ENCODE peak calls at places on chromosomes 7 and 10, in ten cellular contexts. One of them, this sample, is unnamed.

GRCh38 chr7:137916980-137917645 is 70.3 kb upstream of the DGKI start:
- DNase-seq in mammary epithelial cell: no peak
- DNase-seq in Calu3: no peak
- DNase-seq in fibroblast of the aortic adventitia: no peak
- DNase-seq in HL-60: no peak
- DNase-seq in nephron progenitor cell: no peak
- DNase-seq in fibroblast of pulmonary artery: no peak
- DNase-seq in astrocyte of the spinal cord: no peak
- DNase-seq in spleen: no peak
- DNase-seq in GM23338: no peak
- DNase-seq in this sample: no peak

GRCh38 chr10:117132751-117133231 is 5.3 kb downstream of the VAX1 start:
- DNase-seq in HL-60: no peak
- DNase-seq in mammary epithelial cell: no peak
- DNase-seq in spleen: no peak
- DNase-seq in fibroblast of pulmonary artery: no peak
- DNase-seq in GM23338: peak
- DNase-seq in fibroblast of the aortic adventitia: no peak
- DNase-seq in Calu3: no peak
- DNase-seq in nephron progenitor cell: peak
- DNase-seq in astrocyte of the spinal cord: no peak
- DNase-seq in this sample: no peak

GRCh38 chr7:138188290-138188858 is 112.1 kb downstream of the AKR1D1 start:
- DNase-seq in nephron progenitor cell: no peak
- DNase-seq in fibroblast of the aortic adventitia: no peak
- DNase-seq in fibroblast of pulmonary artery: no peak
- DNase-seq in GM23338: no peak
- DNase-seq in HL-60: peak
- DNase-seq in Calu3: no peak
- DNase-seq in spleen: no peak
- DNase-seq in astrocyte of the spinal cord: no peak
- DNase-seq in mammary epithelial cell: no peak
- DNase-seq in this sample: no peak

GRCh38 chr10:122126763-122127659 is 138.0 kb downstream of the TACC2 start:
- DNase-seq in mammary epithelial cell: peak
- DNase-seq in astrocyte of the spinal cord: peak
- DNase-seq in fibroblast of the aortic adventitia: peak
- DNase-seq in nephron progenitor cell: no peak
- DNase-seq in Calu3: peak
- DNase-seq in fibroblast of pulmonary artery: peak
- DNase-seq in GM23338: peak
- DNase-seq in HL-60: no peak
- DNase-seq in spleen: no peak
- DNase-seq in this sample: no peak

GRCh38 chr7:50679218-50680007 is 103.3 kb downstream of the GRB10 start:
- DNase-seq in nephron progenitor cell: no peak
- DNase-seq in HL-60: no peak
- DNase-seq in fibroblast of the aortic adventitia: peak
- DNase-seq in fibroblast of pulmonary artery: peak
- DNase-seq in Calu3: no peak
- DNase-seq in mammary epithelial cell: peak
- DNase-seq in astrocyte of the spinal cord: peak
- DNase-seq in spleen: no peak
- DNase-seq in GM23338: peak
- DNase-seq in this sample: peak

GRCh38 chr10:13774303-13774893 is 187.6 kb downstream of the PRPF18 start:
- DNase-seq in fibroblast of the aortic adventitia: no peak
- DNase-seq in nephron progenitor cell: no peak
- DNase-seq in Calu3: no peak
- DNase-seq in astrocyte of the spinal cord: no peak
- DNase-seq in GM23338: no peak
- DNase-seq in spleen: no peak
- DNase-seq in HL-60: no peak
- DNase-seq in fibroblast of pulmonary artery: no peak
- DNase-seq in mammary epithelial cell: no peak
- DNase-seq in this sample: no peak

GRCh38 chr10:99467236-99467999 is 37.0 kb upstream of the GOT1 start:
- DNase-seq in GM23338: no peak
- DNase-seq in fibroblast of pulmonary artery: no peak
- DNase-seq in astrocyte of the spinal cord: no peak
- DNase-seq in spleen: no peak
- DNase-seq in mammary epithelial cell: peak
- DNase-seq in fibroblast of the aortic adventitia: peak
- DNase-seq in nephron progenitor cell: no peak
- DNase-seq in HL-60: no peak
- DNase-seq in Calu3: no peak
- DNase-seq in this sample: no peak

GRCh38 chr10:60082341-60083038 is 176.1 kb upstream of the CCDC6 start:
- DNase-seq in HL-60: no peak
- DNase-seq in GM23338: peak
- DNase-seq in fibroblast of the aortic adventitia: peak
- DNase-seq in astrocyte of the spinal cord: no peak
- DNase-seq in Calu3: no peak
- DNase-seq in nephron progenitor cell: no peak
- DNase-seq in mammary epithelial cell: no peak
- DNase-seq in spleen: no peak
- DNase-seq in fibroblast of pulmonary artery: no peak
- DNase-seq in this sample: no peak

GRCh38 chr7:106022193-106022821 is 59.2 kb downstream of the CDHR3 start:
- DNase-seq in mammary epithelial cell: peak
- DNase-seq in fibroblast of the aortic adventitia: no peak
- DNase-seq in nephron progenitor cell: no peak
- DNase-seq in HL-60: peak
- DNase-seq in Calu3: no peak
- DNase-seq in GM23338: no peak
- DNase-seq in fibroblast of pulmonary artery: no peak
- DNase-seq in spleen: peak
- DNase-seq in astrocyte of the spinal cord: peak
- DNase-seq in this sample: no peak

GRCh38 chr7:1672851-1673486 is 2.9 kb downstream of the ELFN1 start:
- DNase-seq in fibroblast of the aortic adventitia: no peak
- DNase-seq in nephron progenitor cell: peak
- DNase-seq in fibroblast of pulmonary artery: no peak
- DNase-seq in HL-60: no peak
- DNase-seq in GM23338: no peak
- DNase-seq in Calu3: no peak
- DNase-seq in astrocyte of the spinal cord: no peak
- DNase-seq in spleen: peak
- DNase-seq in mammary epithelial cell: no peak
- DNase-seq in this sample: no peak

GRCh38 chr7:142483659-142484317 is 225.9 kb upstream of the PRSS58 start:
- DNase-seq in mammary epithelial cell: no peak
- DNase-seq in HL-60: no peak
- DNase-seq in nephron progenitor cell: no peak
- DNase-seq in astrocyte of the spinal cord: no peak
- DNase-seq in fibroblast of pulmonary artery: no peak
- DNase-seq in spleen: no peak
- DNase-seq in fibroblast of the aortic adventitia: no peak
- DNase-seq in Calu3: no peak
- DNase-seq in GM23338: peak
- DNase-seq in this sample: no peak
- TF ChIP-seq CTCF in mammary epithelial cell: no peak
- TF ChIP-seq CTCF in HL-60: no peak
- TF ChIP-seq CTCF in nephron progenitor cell: no peak
- TF ChIP-seq CTCF in astrocyte of the spinal cord: no peak
- TF ChIP-seq CTCF in fibroblast of pulmonary artery: no peak
- TF ChIP-seq CTCF in spleen: no peak
- TF ChIP-seq CTCF in fibroblast of the aortic adventitia: no peak
- TF ChIP-seq CTCF in Calu3: no peak
- TF ChIP-seq CTCF in GM23338: no peak
- TF ChIP-seq CTCF in this sample: no peak

GRCh38 chr7:122887848-122888247 is 1.6 kb upstream of the CADPS2 start:
- DNase-seq in spleen: no peak
- DNase-seq in fibroblast of the aortic adventitia: no peak
- DNase-seq in HL-60: no peak
- DNase-seq in mammary epithelial cell: no peak
- DNase-seq in fibroblast of pulmonary artery: no peak
- DNase-seq in astrocyte of the spinal cord: no peak
- DNase-seq in nephron progenitor cell: no peak
- DNase-seq in GM23338: no peak
- DNase-seq in Calu3: no peak
- DNase-seq in this sample: no peak

GRCh38 chr7:122887198-122887597 is 938 bp upstream of the CADPS2 start:
- DNase-seq in spleen: peak
- DNase-seq in HL-60: peak
- DNase-seq in mammary epithelial cell: peak
- DNase-seq in GM23338: peak
- DNase-seq in nephron progenitor cell: peak
- DNase-seq in fibroblast of pulmonary artery: peak
- DNase-seq in fibroblast of the aortic adventitia: peak
- DNase-seq in astrocyte of the spinal cord: peak
- DNase-seq in Calu3: peak
- DNase-seq in this sample: peak

GRCh38 chr7:122884186-122884585 is 2.1 kb downstream of the CADPS2 start:
- DNase-seq in fibroblast of pulmonary artery: no peak
- DNase-seq in HL-60: no peak
- DNase-seq in GM23338: no peak
- DNase-seq in Calu3: no peak
- DNase-seq in astrocyte of the spinal cord: no peak
- DNase-seq in fibroblast of the aortic adventitia: no peak
- DNase-seq in mammary epithelial cell: peak
- DNase-seq in spleen: no peak
- DNase-seq in nephron progenitor cell: no peak
- DNase-seq in this sample: no peak

GRCh38 chr7:122886357-122887081 is at the start of gene CADPS2:
- DNase-seq in GM23338: peak
- DNase-seq in mammary epithelial cell: peak
- DNase-seq in nephron progenitor cell: peak
- DNase-seq in spleen: peak
- DNase-seq in Calu3: peak
- DNase-seq in astrocyte of the spinal cord: peak
- DNase-seq in fibroblast of the aortic adventitia: peak
- DNase-seq in HL-60: peak
- DNase-seq in fibroblast of pulmonary artery: peak
- DNase-seq in this sample: peak

GRCh38 chr7:122885583-122886356 is 490 bp downstream of the CADPS2 start:
- DNase-seq in GM23338: peak
- DNase-seq in fibroblast of pulmonary artery: peak
- DNase-seq in spleen: peak
- DNase-seq in mammary epithelial cell: peak
- DNase-seq in nephron progenitor cell: peak
- DNase-seq in Calu3: peak
- DNase-seq in astrocyte of the spinal cord: peak
- DNase-seq in HL-60: no peak
- DNase-seq in fibroblast of the aortic adventitia: peak
- DNase-seq in this sample: peak
- TF ChIP-seq CTCF in GM23338: peak
- TF ChIP-seq CTCF in fibroblast of pulmonary artery: peak
- TF ChIP-seq CTCF in spleen: no peak
- TF ChIP-seq CTCF in mammary epithelial cell: no peak
- TF ChIP-seq CTCF in nephron progenitor cell: no peak
- TF ChIP-seq CTCF in Calu3: no peak
- TF ChIP-seq CTCF in astrocyte of the spinal cord: no peak
- TF ChIP-seq CTCF in HL-60: no peak
- TF ChIP-seq CTCF in fibroblast of the aortic adventitia: peak
- TF ChIP-seq CTCF in this sample: no peak

GRCh38 chr10:11345224-11346054 is 266.0 kb downstream of the USP6NL start:
- DNase-seq in nephron progenitor cell: no peak
- DNase-seq in GM23338: peak
- DNase-seq in mammary epithelial cell: no peak
- DNase-seq in HL-60: peak
- DNase-seq in fibroblast of the aortic adventitia: peak
- DNase-seq in spleen: no peak
- DNase-seq in astrocyte of the spinal cord: no peak
- DNase-seq in fibroblast of pulmonary artery: peak
- DNase-seq in Calu3: peak
- DNase-seq in this sample: no peak
- TF ChIP-seq CTCF in nephron progenitor cell: no peak
- TF ChIP-seq CTCF in GM23338: peak
- TF ChIP-seq CTCF in mammary epithelial cell: no peak
- TF ChIP-seq CTCF in HL-60: no peak
- TF ChIP-seq CTCF in fibroblast of the aortic adventitia: no peak
- TF ChIP-seq CTCF in spleen: no peak
- TF ChIP-seq CTCF in astrocyte of the spinal cord: peak
- TF ChIP-seq CTCF in fibroblast of pulmonary artery: no peak
- TF ChIP-seq CTCF in Calu3: no peak
- TF ChIP-seq CTCF in this sample: peak

GRCh38 chr10:7511612-7512011 is 100.8 kb upstream of the SFMBT2 start:
- DNase-seq in HL-60: no peak
- DNase-seq in GM23338: no peak
- DNase-seq in fibroblast of pulmonary artery: no peak
- DNase-seq in fibroblast of the aortic adventitia: no peak
- DNase-seq in spleen: no peak
- DNase-seq in mammary epithelial cell: no peak
- DNase-seq in Calu3: no peak
- DNase-seq in nephron progenitor cell: no peak
- DNase-seq in astrocyte of the spinal cord: no peak
- DNase-seq in this sample: no peak

GRCh38 chr10:7505196-7505595 is 94.4 kb upstream of the SFMBT2 start:
- DNase-seq in spleen: no peak
- DNase-seq in Calu3: no peak
- DNase-seq in GM23338: no peak
- DNase-seq in fibroblast of the aortic adventitia: no peak
- DNase-seq in mammary epithelial cell: no peak
- DNase-seq in fibroblast of pulmonary artery: no peak
- DNase-seq in nephron progenitor cell: no peak
- DNase-seq in astrocyte of the spinal cord: no peak
- DNase-seq in HL-60: no peak
- DNase-seq in this sample: no peak

GRCh38 chr10:7512487-7512886 is 101.7 kb upstream of the SFMBT2 start:
- DNase-seq in fibroblast of pulmonary artery: no peak
- DNase-seq in fibroblast of the aortic adventitia: no peak
- DNase-seq in spleen: no peak
- DNase-seq in GM23338: peak
- DNase-seq in Calu3: peak
- DNase-seq in mammary epithelial cell: no peak
- DNase-seq in astrocyte of the spinal cord: no peak
- DNase-seq in nephron progenitor cell: no peak
- DNase-seq in HL-60: no peak
- DNase-seq in this sample: no peak

GRCh38 chr10:7506571-7506970 is 95.7 kb upstream of the SFMBT2 start:
- DNase-seq in HL-60: no peak
- DNase-seq in fibroblast of pulmonary artery: no peak
- DNase-seq in Calu3: no peak
- DNase-seq in mammary epithelial cell: no peak
- DNase-seq in astrocyte of the spinal cord: no peak
- DNase-seq in GM23338: no peak
- DNase-seq in fibroblast of the aortic adventitia: no peak
- DNase-seq in nephron progenitor cell: no peak
- DNase-seq in spleen: no peak
- DNase-seq in this sample: no peak

DNA sequence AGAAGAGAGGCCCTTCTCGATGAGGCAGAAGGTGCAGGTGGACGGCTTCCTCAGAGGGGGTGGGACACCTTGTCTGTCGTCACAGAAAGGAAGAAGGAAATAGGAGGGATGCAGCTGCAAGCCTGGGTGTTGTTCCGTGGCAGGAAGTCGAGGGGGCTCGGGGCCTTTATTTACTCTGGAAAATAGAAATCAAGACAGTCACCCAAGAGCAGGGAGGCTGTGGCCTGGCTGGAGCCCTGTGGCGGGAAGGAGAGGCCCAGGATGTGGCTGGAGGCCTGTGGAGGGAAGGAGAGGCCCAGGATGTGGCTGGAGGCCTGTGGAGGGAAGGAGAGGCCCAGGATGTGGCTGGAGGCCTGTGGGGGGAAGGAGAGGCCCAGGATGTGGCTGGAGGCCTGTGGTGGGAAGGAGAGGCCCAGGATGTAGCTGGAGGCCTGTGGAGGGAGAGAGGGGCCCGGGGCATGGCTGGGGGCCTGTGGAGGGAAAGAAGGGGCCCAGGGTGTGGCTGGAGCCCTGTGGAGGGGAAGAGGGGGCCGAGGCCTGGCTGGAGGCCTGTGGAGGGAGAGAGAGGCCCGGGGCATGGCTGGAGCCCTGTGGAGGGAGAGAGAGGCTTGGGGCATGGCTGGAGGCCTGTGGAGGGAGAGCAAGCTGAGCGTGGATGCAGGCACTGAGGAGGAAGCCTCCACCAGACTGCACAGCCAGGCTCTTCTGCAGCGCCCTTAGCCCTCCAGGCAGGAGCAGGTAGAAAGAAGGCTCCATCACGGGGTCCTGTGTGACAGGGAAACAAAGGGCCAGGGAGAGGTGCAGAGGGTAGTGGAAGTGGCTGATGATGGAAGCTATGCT is 97.3 kb upstream of the SFMBT2 start:
- DNase-seq in Calu3: no peak
- DNase-seq in astrocyte of the spinal cord: no peak
- DNase-seq in HL-60: peak
- DNase-seq in nephron progenitor cell: no peak
- DNase-seq in spleen: peak
- DNase-seq in fibroblast of the aortic adventitia: no peak
- DNase-seq in mammary epithelial cell: no peak
- DNase-seq in fibroblast of pulmonary artery: no peak
- DNase-seq in GM23338: no peak
- DNase-seq in this sample: no peak
- TF ChIP-seq CTCF in Calu3: no peak
- TF ChIP-seq CTCF in astrocyte of the spinal cord: no peak
- TF ChIP-seq CTCF in HL-60: no peak
- TF ChIP-seq CTCF in nephron progenitor cell: no peak
- TF ChIP-seq CTCF in spleen: no peak
- TF ChIP-seq CTCF in fibroblast of the aortic adventitia: no peak
- TF ChIP-seq CTCF in mammary epithelial cell: no peak
- TF ChIP-seq CTCF in fibroblast of pulmonary artery: no peak
- TF ChIP-seq CTCF in GM23338: no peak
- TF ChIP-seq CTCF in this sample: no peak

This sample was measured in GM13977.